ENCODE peak calls at places on chromosomes 3 and 15, in four cellular contexts. Y is Panc1, Z is GM23338, J is HCT116. Q is an unnamed sample.

GRCh38 chr15:83106994-83107840 is at the start of gene TM6SF1:
- DNase-seq in Y (no peak), Z (peak; percentile 50), J (no peak), Q (peak; percentile 2)

GRCh38 chr3:81744366-81744765 is 17.1 kb downstream of the GBE1 start:
- DNase-seq in Z (peak; percentile 17), J (peak; percentile 71), Y (peak; percentile 66), Q (peak; percentile 49)

GRCh38 chr3:12743583-12743982 is 15.5 kb downstream of the TMEM40 start:
- DNase-seq in J (no peak), Y (no peak), Z (no peak), Q (no peak)

GRCh38 chr3:126365351-126366274 is 8.4 kb upstream of the KLF15 start:
- DNase-seq in Y (no peak), J (no peak), Z (peak; percentile 41), Q (no peak)

GRCh38 chr3:152858170-152858800 is 23.4 kb downstream of the P2RY1 start:
- DNase-seq in J (no peak), Y (no peak), Z (no peak), Q (no peak)

GRCh38 chr3:125374996-125375941 is at the start of gene ZNF148:
- DNase-seq in Y (no peak), Z (peak; percentile 92), J (peak; percentile 66), Q (peak; percentile 92)

GRCh38 chr3:53744351-53744750 is 101.9 kb downstream of the CHDH start:
- DNase-seq in Z (peak; percentile 70), Y (no peak), J (no peak), Q (no peak)

GRCh38 chr3:45864760-45865567 is 21.4 kb upstream of the CCR9 start:
- DNase-seq in Z (no peak), J (no peak), Y (no peak), Q (no peak)

GRCh38 chr3:116441652-116442051 is 3.6 kb downstream of the LSAMP start:
- DNase-seq in Y (no peak), Z (no peak), J (no peak), Q (no peak)

GRCh38 chr15:76206325-76206976 is 104.8 kb downstream of the ETFA start:
- DNase-seq in Z (no peak), Y (no peak), J (no peak), Q (no peak)

GRCh38 chr3:50459792-50460191 is 43.6 kb downstream of the CACNA2D2 start:
- DNase-seq in J (no peak), Y (no peak), Z (peak; percentile 52), Q (no peak)
- TF ChIP-seq REST in J (peak; percentile 20), Y (no peak), Z (peak; percentile 65), Q (peak; percentile 36)

DNA sequence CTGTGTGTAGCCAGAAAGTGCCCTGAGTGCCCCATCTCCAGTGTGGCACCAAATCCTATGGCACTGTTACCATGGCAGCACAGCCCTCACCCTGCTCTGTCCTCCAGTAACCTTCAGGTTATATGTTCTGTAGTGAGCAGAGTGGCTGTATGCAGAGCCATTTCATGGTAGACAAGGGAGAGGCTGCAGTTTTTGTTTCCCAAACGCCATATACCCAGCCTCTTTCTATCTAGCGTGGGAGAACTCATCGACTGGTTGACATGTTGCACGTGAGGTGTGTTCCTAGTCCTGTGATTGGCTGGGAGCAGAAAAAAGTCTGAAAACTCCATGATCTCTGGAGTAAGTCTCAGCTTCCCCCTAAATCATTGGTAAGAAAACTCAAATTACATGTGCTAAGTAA is 2.0 kb downstream of the SIDT1 start:
- DNase-seq in Z (no peak), J (no peak), Y (no peak), Q (no peak)
- TF ChIP-seq POLR2AphosphoS5 in Z (no peak), J (no peak), Y (no peak), Q (no peak)

GRCh38 chr15:34896183-34896582 is 73.4 kb downstream of the AQR start:
- DNase-seq in Z (no peak), Y (no peak), J (no peak), Q (no peak)

GRCh38 chr15:34905047-34905446 is 64.5 kb downstream of the AQR start:
- DNase-seq in Z (no peak), J (no peak), Y (no peak), Q (no peak)

GRCh38 chr15:34904527-34904926 is 65.0 kb downstream of the AQR start:
- DNase-seq in Y (no peak), Z (no peak), J (no peak), Q (no peak)

DNA sequence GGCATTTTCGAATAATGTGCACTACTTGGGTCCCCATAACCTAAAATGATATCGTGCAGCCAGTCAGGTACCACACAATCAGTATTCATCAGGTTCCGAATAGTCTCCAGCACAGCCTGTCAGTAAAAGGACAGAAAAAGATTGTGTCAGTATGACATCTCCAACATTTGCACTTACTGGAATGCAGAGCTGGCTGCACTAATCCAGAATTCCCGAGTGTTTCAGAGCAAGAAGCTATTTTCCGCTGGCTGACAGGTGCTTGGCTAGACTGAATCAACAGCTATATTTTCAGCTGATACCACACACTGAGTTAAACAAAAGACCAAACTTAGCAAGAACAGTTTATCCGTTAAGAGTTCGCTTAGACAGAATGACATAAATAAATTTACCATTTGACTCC is 68.8 kb downstream of the AQR start:
- DNase-seq in J (no peak), Y (no peak), Z (no peak), Q (no peak)
- TF ChIP-seq REST in J (no peak), Y (no peak), Z (no peak), Q (no peak)

DNA sequence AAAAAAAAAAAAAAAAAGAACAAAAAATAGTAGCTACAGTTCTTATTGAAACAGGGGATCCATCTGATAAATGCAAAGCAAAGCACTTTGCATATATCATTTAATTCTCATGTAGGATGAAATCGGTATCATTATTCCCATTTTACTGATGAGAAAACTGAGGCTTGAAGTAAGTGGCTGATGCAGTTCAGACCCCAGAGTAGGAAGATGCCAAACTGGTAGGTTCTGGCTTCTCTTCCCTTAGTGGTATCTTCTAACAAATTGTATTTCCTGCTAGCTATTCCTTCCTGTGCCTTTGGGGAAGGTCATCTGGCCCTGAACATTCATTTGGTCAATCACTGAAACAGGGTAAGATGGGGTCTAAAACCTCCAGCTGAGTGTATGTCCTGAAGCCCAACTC is 21.9 kb downstream of the PIF1 start:
- DNase-seq in Y (no peak), Z (no peak), J (no peak), Q (no peak)
- TF ChIP-seq POLR2AphosphoS5 in Y (no peak), Z (no peak), J (no peak), Q (no peak)

Q was measured in HL-60.